ENCODE peak calls at places on chromosomes 16 and 17, in nine cellular contexts. R is GM23338, S is tibial artery, W is stomach, Q is HL-60, Y is cardiac muscle cell, J is esophagus squamous epithelium, M is small intestine, B is testis. G is an unnamed sample. For H3K27me3, the result is how much of the 10 kb centered on the place peaks cover.

GRCh38 chr16:29662729-29663019 is 373 bp upstream of the SPN start:
- DNase-seq in R (no peak), S (no peak), W (peak), Q (peak), Y (no peak), J (no peak), M (peak), B (no peak), G (peak)

GRCh38 chr16:72927199-72928088 is 120.5 kb downstream of the ZFHX3 start:
- DNase-seq in R (no peak), S (no peak), W (no peak), Q (peak), Y (peak), J (no peak), M (no peak), B (no peak), G (no peak)

GRCh38 chr17:2018716-2019490 is 6.2 kb downstream of the RTN4RL1 start:
- DNase-seq in R (no peak), S (no peak), W (no peak), Q (no peak), Y (no peak), J (no peak), M (no peak), B (no peak), G (no peak)

GRCh38 chr17:75459246-75459589 is 2.8 kb downstream of the TMEM94 start:
- DNase-seq in R (no peak), S (no peak), W (no peak), Q (no peak), Y (no peak), J (no peak), M (no peak), B (no peak), G (no peak)

GRCh38 chr16:17459903-17460521 is 10.7 kb downstream of the XYLT1 start:
- DNase-seq in R (no peak), S (peak), W (no peak), Q (no peak), Y (no peak), J (no peak), M (no peak), B (no peak), G (no peak)

GRCh38 chr16:47049901-47050583 is 76.6 kb upstream of the DNAJA2 start:
- DNase-seq in R (no peak), S (no peak), W (no peak), Q (no peak), Y (no peak), J (no peak), M (no peak), B (no peak), G (no peak)

GRCh38 chr17:82734987-82735866 is at the start of gene FN3K:
- DNase-seq in R (peak), S (peak), W (peak), Q (peak), Y (peak), J (no peak), M (peak), B (peak), G (no peak)

GRCh38 chr16:78538919-78539318 is 439.5 kb downstream of the WWOX start:
- DNase-seq in R (no peak), S (no peak), W (no peak), Q (no peak), Y (no peak), J (no peak), M (no peak), B (no peak), G (no peak)

GRCh38 chr17:4177732-4178131 is 34.7 kb downstream of the CYB5D2 start:
- DNase-seq in R (no peak), S (no peak), W (no peak), Q (no peak), Y (no peak), J (no peak), M (no peak), B (no peak), G (peak)

GRCh38 chr17:73492802-73493139 is 151.5 kb downstream of the SDK2 start:
- DNase-seq in R (peak), S (no peak), W (no peak), Q (no peak), Y (no peak), J (no peak), M (no peak), B (no peak), G (no peak)

GRCh38 chr16:88676502-88677242 is 9.6 kb downstream of the SNAI3 start:
- DNase-seq in R (no peak), S (no peak), W (no peak), Q (no peak), Y (no peak), J (no peak), M (no peak), B (no peak), G (no peak)

GRCh38 chr16:19418200-19418599 is 517 bp downstream of the TMC5 start:
- DNase-seq in R (no peak), S (no peak), W (no peak), Q (no peak), Y (no peak), J (no peak), M (peak), B (no peak), G (no peak)

GRCh38 chr16:13397126-13397525 is 495.7 kb downstream of the SHISA9 start:
- DNase-seq in R (peak), S (no peak), W (no peak), Q (no peak), Y (no peak), J (no peak), M (no peak), B (no peak), G (no peak)

GRCh38 chr17:12765544-12765943 is 23.8 kb upstream of the ARHGAP44 start:
- DNase-seq in R (no peak), S (no peak), W (peak), Q (no peak), Y (peak), J (no peak), M (peak), B (no peak), G (no peak)

GRCh38 chr17:65697661-65698060 is 136.2 kb upstream of the AXIN2 start:
- DNase-seq in R (no peak), S (no peak), W (no peak), Q (no peak), Y (no peak), J (no peak), M (no peak), B (no peak), G (no peak)
- H3K4me3 ChIP-seq in R (peak), S (no peak), W (no peak), Q (no peak), Y (no peak), J (no peak), M (no peak), B (no peak), G (no peak)

GRCh38 chr17:49471089-49471683 is 23.9 kb upstream of the NGFR start:
- DNase-seq in R (peak), S (no peak), W (no peak), Q (no peak), Y (no peak), J (no peak), M (no peak), B (no peak), G (no peak)
- H3K27ac ChIP-seq in R (no peak), S (no peak), W (no peak), Q (no peak), Y (peak), J (no peak), M (no peak), B (no peak), G (no peak)

GRCh38 chr17:39600469-39601009 is 7.2 kb downstream of the NEUROD2 start:
- DNase-seq in R (no peak), S (no peak), W (no peak), Q (no peak), Y (no peak), J (no peak), M (no peak), B (no peak), G (no peak)
- H3K27me3 ChIP-seq in R (half or more), S (under half), W (half or more), Q (half or more), Y (half or more), J (half or more), M (under half), B (under half), G (half or more)

GRCh38 chr16:68790130-68790761 is 53.1 kb upstream of the TANGO6 start:
- DNase-seq in R (peak), S (no peak), W (peak), Q (peak), Y (peak), J (no peak), M (no peak), B (no peak), G (no peak)
- H3K4me3 ChIP-seq in R (no peak), S (no peak), W (no peak), Q (no peak), Y (no peak), J (no peak), M (no peak), B (no peak), G (no peak)

DNA sequence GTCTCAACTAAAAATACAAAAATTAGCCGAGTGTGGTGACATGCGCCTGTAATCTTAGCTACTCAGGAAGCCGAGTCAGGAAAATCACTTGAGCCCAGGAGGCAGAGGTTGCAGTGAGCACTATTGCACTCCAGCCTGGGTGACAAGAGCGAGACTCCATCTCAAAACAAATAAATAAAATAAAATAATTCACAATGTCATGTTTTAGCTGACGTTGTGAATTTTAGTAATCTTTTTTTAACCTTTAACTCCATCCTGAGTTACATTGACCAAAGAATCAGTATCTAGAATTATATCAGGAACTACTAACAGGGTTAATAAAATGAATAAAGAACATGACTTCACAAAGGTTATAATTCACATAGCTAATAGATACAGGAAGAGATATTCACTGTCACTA is 5.9 kb downstream of the RBL2 start:
- DNase-seq in R (no peak), S (no peak), W (no peak), Q (no peak), Y (no peak), J (no peak), M (no peak), B (no peak), G (no peak)
- H3K27ac ChIP-seq in R (no peak), S (no peak), W (no peak), Q (no peak), Y (no peak), J (no peak), M (no peak), B (no peak), G (no peak)

DNA sequence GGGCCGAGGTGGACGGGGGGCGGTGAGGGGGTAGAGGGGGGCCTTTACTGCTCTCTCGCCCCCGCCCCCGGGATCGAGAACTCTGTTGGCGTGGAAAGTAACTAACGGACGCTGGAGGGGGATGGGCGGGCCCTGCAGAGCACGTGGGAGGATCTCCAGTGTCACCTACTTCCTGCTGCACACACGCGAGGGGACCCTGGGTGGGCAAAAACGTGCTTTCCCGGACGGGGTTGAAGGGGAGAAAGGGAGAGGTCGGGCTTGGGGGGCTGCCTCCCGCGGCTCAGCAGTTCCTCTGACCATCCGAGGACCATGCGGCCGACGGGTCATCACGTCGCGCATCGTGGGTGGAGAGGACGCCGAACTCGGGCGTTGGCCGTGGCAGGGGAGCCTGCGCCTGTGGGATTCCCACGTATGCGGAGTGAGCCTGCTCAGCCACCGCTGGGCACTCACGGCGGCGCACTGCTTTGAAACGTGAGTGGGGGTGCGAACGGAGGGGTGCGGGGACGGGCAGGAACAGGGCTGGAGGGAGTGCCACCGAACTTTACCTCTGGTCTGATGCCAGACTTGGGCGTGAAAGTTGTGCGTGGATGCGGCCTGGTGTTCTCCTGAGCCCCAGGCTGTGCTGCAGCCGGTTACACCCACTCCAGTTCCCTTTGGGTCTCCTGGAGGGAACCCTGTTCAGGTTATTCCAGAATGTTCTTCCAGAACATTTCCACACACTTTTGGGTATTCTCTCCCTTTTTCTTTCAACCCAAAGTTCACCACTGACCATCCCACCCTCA is 650 bp downstream of the PRSS21 start:
- DNase-seq in R (no peak), S (peak), W (no peak), Q (no peak), Y (no peak), J (no peak), M (no peak), B (no peak), G (no peak)
- H3K27me3 ChIP-seq in R (under half), S (under half), W (half or more), Q (under half), Y (under half), J (half or more), M (under half), B (under half), G (under half)

GRCh38 chr17:63029520-63029919 is 63.5 kb downstream of the TANC2 start:
- DNase-seq in R (no peak), S (no peak), W (no peak), Q (no peak), Y (peak), J (no peak), M (no peak), B (no peak), G (no peak)
- H3K4me3 ChIP-seq in R (no peak), S (no peak), W (no peak), Q (no peak), Y (no peak), J (no peak), M (no peak), B (no peak), G (no peak)

GRCh38 chr17:19508327-19508867 is 25.3 kb upstream of the SLC47A1 start:
- DNase-seq in R (peak), S (peak), W (no peak), Q (no peak), Y (no peak), J (no peak), M (no peak), B (no peak), G (no peak)
- H3K27ac ChIP-seq in R (peak), S (peak), W (peak), Q (peak), Y (no peak), J (peak), M (no peak), B (peak), G (peak)

G was measured in CD4-positive, alpha-beta memory T cell.